ENCODE peak calls at places on chromosomes 5 and 9, in four cellular contexts. C is HepG2, W is K562, Z is GM12878. E is an unnamed sample.

GRCh38 chr5:177483994-177484901 is 10.8 kb upstream of the DBN1 start:
- DNase-seq in W (no peak), Z (no peak), C (no peak), E (no peak)

GRCh38 chr9:107138261-107138992 is 144.7 kb upstream of the RAD23B start:
- DNase-seq in Z (no peak), W (no peak), C (no peak), E (no peak)

GRCh38 chr9:128712451-128713410 is 10.4 kb downstream of the PKN3 start:
- DNase-seq in Z (no peak), W (no peak), C (no peak), E (no peak)

GRCh38 chr9:99287641-99288040 is 65.6 kb downstream of the SEC61B start:
- DNase-seq in Z (no peak), W (no peak), C (no peak), E (no peak)

GRCh38 chr9:94479757-94480156 is 75.1 kb upstream of the PCAT7 start:
- DNase-seq in C (no peak), W (no peak), Z (no peak), E (no peak)

GRCh38 chr9:15403155-15403554 is 19.5 kb upstream of the SNAPC3 start:
- DNase-seq in W (peak), C (peak), Z (no peak), E (peak)

GRCh38 chr9:90926920-90927319 is 125.3 kb downstream of the SYK start:
- DNase-seq in C (no peak), W (no peak), Z (no peak), E (no peak)

GRCh38 chr9:83106272-83106671 is 43.3 kb upstream of the RASEF start:
- DNase-seq in C (no peak), W (no peak), Z (no peak), E (no peak)

GRCh38 chr5:111930905-111931461 is 174.0 kb upstream of the NREP start:
- DNase-seq in W (no peak), C (no peak), Z (no peak), E (no peak)

GRCh38 chr5:143214458-143214857 is 189.0 kb downstream of the NR3C1 start:
- DNase-seq in C (no peak), Z (no peak), W (no peak), E (no peak)

GRCh38 chr9:123322771-123323481 is 33.1 kb upstream of the CRB2 start:
- DNase-seq in W (no peak), C (no peak), Z (no peak), E (no peak)

GRCh38 chr5:89187268-89187667 is 304.3 kb upstream of the MEF2C start:
- DNase-seq in Z (no peak), W (no peak), C (no peak), E (no peak)

GRCh38 chr5:124741711-124742496 is 4.5 kb downstream of the ZNF608 start:
- DNase-seq in W (no peak), Z (no peak), C (no peak), E (peak)

GRCh38 chr5:163473613-163474243 is 13.3 kb downstream of the HMMR start:
- DNase-seq in W (no peak), C (no peak), Z (no peak), E (no peak)

GRCh38 chr9:99557816-99558215 is 263.9 kb upstream of the NR4A3 start:
- DNase-seq in W (no peak), Z (no peak), C (no peak), E (no peak)

GRCh38 chr5:2259494-2260107 is 376.9 kb upstream of the IRX4 start:
- DNase-seq in C (no peak), Z (no peak), W (no peak), E (no peak)

GRCh38 chr9:135340726-135341475 is 138.7 kb upstream of the PPP1R26 start:
- DNase-seq in W (no peak), Z (no peak), C (no peak), E (no peak)

GRCh38 chr9:127828262-127829031 is 25.8 kb downstream of the FPGS start:
- DNase-seq in C (peak), Z (no peak), W (peak), E (peak)

GRCh38 chr5:142621227-142621626 is 64.7 kb downstream of the FGF1 start:
- DNase-seq in C (no peak), W (no peak), Z (no peak), E (no peak)

GRCh38 chr5:67983251-67983941 is 232.2 kb upstream of the PIK3R1 start:
- DNase-seq in W (no peak), C (no peak), Z (no peak), E (peak)

GRCh38 chr5:76688836-76689235 is 27.1 kb upstream of the F2R start:
- DNase-seq in C (no peak), Z (no peak), W (no peak), E (no peak)

GRCh38 chr5:32092938-32093812 is 80.9 kb downstream of the GOLPH3 start:
- DNase-seq in W (peak), C (peak), Z (peak), E (peak)

GRCh38 chr5:139839918-139840317 is 44.3 kb downstream of the PSD2 start:
- DNase-seq in Z (no peak), W (no peak), C (no peak), E (no peak)

GRCh38 chr5:95238560-95239325 is 46.2 kb downstream of the MCTP1 start:
- DNase-seq in C (no peak), W (no peak), Z (no peak), E (no peak)

GRCh38 chr5:36878421-36879088 is 2.0 kb downstream of the NIPBL start:
- DNase-seq in W (peak), C (peak), Z (no peak), E (peak)

GRCh38 chr5:123421773-123422172 is 1.4 kb downstream of the CEP120 start:
- DNase-seq in W (no peak), Z (no peak), C (no peak), E (no peak)

GRCh38 chr5:160260881-160261815 is 31.8 kb downstream of the FABP6 start:
- DNase-seq in W (peak), C (peak), Z (no peak), E (no peak)

GRCh38 chr5:82046268-82046621 is 74.4 kb downstream of the ATG10 start:
- DNase-seq in C (no peak), Z (no peak), W (no peak), E (no peak)

GRCh38 chr9:111036946-111037743 is 1.1 kb downstream of the LPAR1 start:
- DNase-seq in C (no peak), W (no peak), Z (no peak), E (no peak)

GRCh38 chr9:127942152-127943010 is 4.7 kb upstream of the DPM2 start:
- DNase-seq in Z (no peak), C (peak), W (peak), E (peak)

GRCh38 chr5:54226215-54226614 is 84.2 kb downstream of the ARL15 start:
- DNase-seq in W (no peak), C (no peak), Z (no peak), E (no peak)

GRCh38 chr5:95901676-95902646 is 59.7 kb downstream of the ELL2 start:
- DNase-seq in C (no peak), W (no peak), Z (no peak), E (no peak)

GRCh38 chr5:147193123-147193522 is 41.7 kb upstream of the STK32A start:
- DNase-seq in C (no peak), Z (no peak), W (no peak), E (no peak)

GRCh38 chr9:97398999-97399758 is 12.7 kb upstream of the TDRD7 start:
- DNase-seq in C (peak), Z (no peak), W (peak), E (peak)

GRCh38 chr9:113186241-113186755 is 34.8 kb downstream of the FKBP15 start:
- DNase-seq in C (no peak), W (no peak), Z (no peak), E (no peak)

GRCh38 chr9:113185271-113185670 is 34.5 kb downstream of the SLC31A2 start:
- DNase-seq in C (no peak), Z (no peak), W (no peak), E (no peak)

GRCh38 chr9:113184509-113184908 is 33.7 kb downstream of the SLC31A2 start:
- DNase-seq in C (no peak), W (no peak), Z (no peak), E (no peak)

GRCh38 chr9:113184089-113184488 is 33.3 kb downstream of the SLC31A2 start:
- DNase-seq in W (no peak), Z (no peak), C (no peak), E (no peak)

DNA sequence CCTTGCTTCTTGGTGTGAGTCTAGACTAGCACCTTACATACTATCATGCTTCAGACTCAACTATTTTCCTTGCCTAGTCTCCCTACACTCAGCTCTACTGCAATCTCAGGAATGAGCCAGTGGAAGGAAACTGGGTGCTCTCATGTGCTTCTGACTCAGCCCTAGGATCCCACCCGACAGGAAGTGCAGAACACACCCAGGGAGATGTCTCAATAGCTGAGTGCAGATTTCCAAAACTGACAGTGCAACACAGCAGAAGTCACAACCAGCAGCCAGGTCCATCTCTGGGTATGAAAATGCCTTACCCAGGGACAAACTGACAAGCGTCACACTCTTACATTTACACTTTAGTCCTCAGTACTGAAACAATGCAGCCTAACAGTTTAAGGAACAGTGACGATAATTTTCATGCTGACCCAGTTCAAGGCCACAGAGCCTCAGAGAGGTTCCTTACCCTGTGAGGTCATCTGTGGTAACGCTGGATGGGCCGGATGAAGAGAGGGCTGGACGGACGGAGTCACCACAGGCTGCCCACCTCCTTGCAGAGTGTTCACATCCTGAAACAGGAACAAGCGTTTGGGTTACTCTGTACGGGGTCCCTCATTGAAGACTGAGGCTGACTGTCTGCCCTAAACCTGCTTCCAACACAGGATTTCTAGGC is 33.0 kb downstream of the FKBP15 start:
- DNase-seq in W (no peak), C (peak), Z (no peak), E (no peak)
- TF ChIP-seq TARDBP in W (no peak), C (no peak), Z (no peak), E (no peak)

GRCh38 chr9:96109718-96110351 is 192.1 kb downstream of the HSD17B3 start:
- DNase-seq in W (no peak), Z (no peak), C (no peak), E (no peak)
- TF ChIP-seq TARDBP in W (no peak), Z (no peak), C (no peak), E (no peak)

DNA sequence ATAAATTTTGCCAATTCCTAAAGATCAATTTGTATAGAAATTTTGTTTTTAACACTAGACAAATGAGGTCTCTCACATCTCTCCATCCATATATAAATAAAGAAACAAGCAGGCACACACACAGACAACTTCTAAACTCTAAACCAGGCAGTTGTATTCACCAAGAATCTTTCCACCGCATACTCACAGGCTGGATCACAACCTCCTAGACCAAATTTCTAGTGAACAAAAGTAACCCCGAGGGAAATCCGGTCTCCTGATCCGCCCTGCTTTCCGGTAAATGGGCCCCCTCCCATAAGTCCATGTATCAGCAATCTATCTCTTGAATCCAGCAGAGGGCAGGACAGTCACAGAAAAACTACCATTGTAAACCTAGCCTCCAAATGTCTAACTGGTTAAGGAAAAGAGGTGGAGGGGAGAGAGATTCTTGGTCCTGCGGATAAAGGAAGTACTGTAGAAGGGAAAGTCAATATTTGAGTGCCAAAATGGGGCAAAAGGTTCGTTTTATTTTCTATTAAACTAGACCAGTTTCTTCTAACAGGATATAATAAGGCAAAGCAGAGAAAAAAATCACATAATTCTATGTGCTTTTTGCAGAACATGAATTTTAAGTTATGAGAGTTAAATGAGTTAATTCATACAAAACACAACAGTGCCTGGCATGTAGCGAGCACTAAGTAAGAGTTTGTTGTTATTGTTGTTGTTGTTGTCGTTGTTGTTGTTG is 4.8 kb upstream of the SMU1 start:
- DNase-seq in C (peak), W (peak), Z (peak), E (peak)
- TF ChIP-seq TARDBP in C (no peak), W (no peak), Z (no peak), E (no peak)

GRCh38 chr5:14486486-14486885 is 95.1 kb upstream of the OTULINL start:
- DNase-seq in Z (no peak), C (no peak), W (no peak), E (no peak)
- TF ChIP-seq TARDBP in Z (no peak), C (no peak), W (no peak), E (no peak)

GRCh38 chr5:84474126-84474525 is 89.4 kb upstream of the EDIL3 start:
- DNase-seq in C (no peak), Z (no peak), W (no peak), E (no peak)
- TF ChIP-seq TARDBP in C (no peak), Z (no peak), W (no peak), E (no peak)

E was measured in HEK293T.